ENCODE peak calls at places on chromosomes 2 and 18, in four cellular contexts. One of them, this sample, is unnamed.

GRCh38 chr2:36919041-36919837 is 47.1 kb downstream of the STRN start:
- ATAC-seq in left colon: no peak
- ATAC-seq in CD4-positive, CD25-positive, alpha-beta regulatory T cell: no peak
- ATAC-seq in Right ventricle myocardium inferior: no peak
- ATAC-seq in this sample: no peak

GRCh38 chr18:22193466-22193865 is 24.1 kb downstream of the GATA6 start:
- ATAC-seq in Right ventricle myocardium inferior: no peak
- ATAC-seq in left colon: peak
- ATAC-seq in CD4-positive, CD25-positive, alpha-beta regulatory T cell: no peak
- ATAC-seq in this sample: no peak

GRCh38 chr2:169038338-169038757 is 7.2 kb upstream of the ABCB11 start:
- ATAC-seq in CD4-positive, CD25-positive, alpha-beta regulatory T cell: no peak
- ATAC-seq in Right ventricle myocardium inferior: no peak
- ATAC-seq in left colon: peak
- ATAC-seq in this sample: peak

GRCh38 chr18:74589021-74589420 is 8.6 kb upstream of the ZNF407 start:
- ATAC-seq in CD4-positive, CD25-positive, alpha-beta regulatory T cell: no peak
- ATAC-seq in Right ventricle myocardium inferior: no peak
- ATAC-seq in left colon: no peak
- ATAC-seq in this sample: peak

GRCh38 chr2:226286916-226287315 is 512.7 kb downstream of the IRS1 start:
- ATAC-seq in CD4-positive, CD25-positive, alpha-beta regulatory T cell: no peak
- ATAC-seq in Right ventricle myocardium inferior: no peak
- ATAC-seq in left colon: no peak
- ATAC-seq in this sample: no peak

GRCh38 chr2:136013962-136014361 is 28.5 kb upstream of the DARS1 start:
- ATAC-seq in CD4-positive, CD25-positive, alpha-beta regulatory T cell: no peak
- ATAC-seq in Right ventricle myocardium inferior: peak
- ATAC-seq in left colon: peak
- ATAC-seq in this sample: no peak

GRCh38 chr2:76958749-76959148 is 563.4 kb downstream of the LRRTM4 start:
- ATAC-seq in left colon: no peak
- ATAC-seq in Right ventricle myocardium inferior: no peak
- ATAC-seq in CD4-positive, CD25-positive, alpha-beta regulatory T cell: no peak
- ATAC-seq in this sample: no peak

GRCh38 chr18:26103579-26103978 is 13.2 kb upstream of the SS18 start:
- ATAC-seq in Right ventricle myocardium inferior: no peak
- ATAC-seq in CD4-positive, CD25-positive, alpha-beta regulatory T cell: no peak
- ATAC-seq in left colon: peak
- ATAC-seq in this sample: peak

GRCh38 chr2:174554514-174555119 is 43.0 kb downstream of the WIPF1 start:
- ATAC-seq in left colon: peak
- ATAC-seq in Right ventricle myocardium inferior: no peak
- ATAC-seq in CD4-positive, CD25-positive, alpha-beta regulatory T cell: peak
- ATAC-seq in this sample: peak

GRCh38 chr18:51266736-51267135 is 69.3 kb upstream of the MEX3C start:
- ATAC-seq in CD4-positive, CD25-positive, alpha-beta regulatory T cell: no peak
- ATAC-seq in left colon: no peak
- ATAC-seq in Right ventricle myocardium inferior: no peak
- ATAC-seq in this sample: no peak

GRCh38 chr2:38430603-38431002 is 53.5 kb upstream of the ATL2 start:
- ATAC-seq in Right ventricle myocardium inferior: no peak
- ATAC-seq in left colon: no peak
- ATAC-seq in CD4-positive, CD25-positive, alpha-beta regulatory T cell: no peak
- ATAC-seq in this sample: no peak

GRCh38 chr2:27822049-27822448 is 50.5 kb downstream of the MRPL33 start:
- ATAC-seq in CD4-positive, CD25-positive, alpha-beta regulatory T cell: no peak
- ATAC-seq in Right ventricle myocardium inferior: no peak
- ATAC-seq in left colon: no peak
- ATAC-seq in this sample: no peak

GRCh38 chr2:23809168-23809567 is 117.8 kb downstream of the ATAD2B start:
- ATAC-seq in CD4-positive, CD25-positive, alpha-beta regulatory T cell: no peak
- ATAC-seq in left colon: no peak
- ATAC-seq in Right ventricle myocardium inferior: no peak
- ATAC-seq in this sample: peak

GRCh38 chr2:10954856-10955818 is 43.4 kb downstream of the KCNF1 start:
- ATAC-seq in CD4-positive, CD25-positive, alpha-beta regulatory T cell: no peak
- ATAC-seq in left colon: no peak
- ATAC-seq in Right ventricle myocardium inferior: no peak
- ATAC-seq in this sample: no peak

GRCh38 chr2:68776124-68776523 is 41.5 kb downstream of the ARHGAP25 start:
- ATAC-seq in CD4-positive, CD25-positive, alpha-beta regulatory T cell: peak
- ATAC-seq in Right ventricle myocardium inferior: no peak
- ATAC-seq in left colon: no peak
- ATAC-seq in this sample: no peak

GRCh38 chr18:74796928-74797576 is 199.4 kb downstream of the ZNF407 start:
- ATAC-seq in left colon: peak
- ATAC-seq in CD4-positive, CD25-positive, alpha-beta regulatory T cell: no peak
- ATAC-seq in Right ventricle myocardium inferior: peak
- ATAC-seq in this sample: peak

GRCh38 chr18:51953521-51953920 is 386.5 kb upstream of the DCC start:
- ATAC-seq in CD4-positive, CD25-positive, alpha-beta regulatory T cell: no peak
- ATAC-seq in left colon: no peak
- ATAC-seq in Right ventricle myocardium inferior: no peak
- ATAC-seq in this sample: no peak